ENCODE peak calls at places on chromosomes 5 and 9, in four cellular contexts. One of them, this sample, is unnamed.

GRCh38 chr9:138103824-138104206 is 226.2 kb downstream of the CACNA1B start:
- DNase-seq in thyroid gland: no peak
- DNase-seq in A549: no peak
- DNase-seq in gastrocnemius medialis: no peak
- DNase-seq in this sample: no peak

GRCh38 chr5:126877569-126877968 is 100.6 kb downstream of the LMNB1 start:
- DNase-seq in thyroid gland: no peak
- DNase-seq in A549: no peak
- DNase-seq in gastrocnemius medialis: no peak
- DNase-seq in this sample: no peak

GRCh38 chr5:38871790-38872551 is 26.2 kb downstream of the OSMR start:
- DNase-seq in thyroid gland: no peak
- DNase-seq in A549: peak; percentile 88
- DNase-seq in gastrocnemius medialis: no peak
- DNase-seq in this sample: no peak

GRCh38 chr9:5563886-5564285 is 53.6 kb downstream of the PDCD1LG2 start:
- DNase-seq in thyroid gland: no peak
- DNase-seq in A549: no peak
- DNase-seq in gastrocnemius medialis: no peak
- DNase-seq in this sample: no peak

GRCh38 chr5:82594097-82594496 is 315.9 kb upstream of the RPS23 start:
- DNase-seq in thyroid gland: no peak
- DNase-seq in A549: no peak
- DNase-seq in gastrocnemius medialis: no peak
- DNase-seq in this sample: no peak

GRCh38 chr9:120030847-120031246 is 549.1 kb downstream of the CDK5RAP2 start:
- DNase-seq in thyroid gland: no peak
- DNase-seq in A549: no peak
- DNase-seq in gastrocnemius medialis: no peak
- DNase-seq in this sample: no peak

GRCh38 chr9:95753762-95754465 is 121.6 kb upstream of the ERCC6L2 start:
- DNase-seq in thyroid gland: no peak
- DNase-seq in A549: no peak
- DNase-seq in gastrocnemius medialis: no peak
- DNase-seq in this sample: no peak

GRCh38 chr5:176387384-176387925 is 943 bp downstream of the NOP16 start:
- DNase-seq in thyroid gland: no peak
- DNase-seq in A549: no peak
- DNase-seq in gastrocnemius medialis: no peak
- DNase-seq in this sample: no peak

GRCh38 chr5:170474489-170475266 is 29.1 kb upstream of the KCNIP1 start:
- DNase-seq in thyroid gland: no peak
- DNase-seq in A549: no peak
- DNase-seq in gastrocnemius medialis: no peak
- DNase-seq in this sample: no peak

GRCh38 chr5:2071562-2071961 is 188.8 kb upstream of the IRX4 start:
- DNase-seq in thyroid gland: no peak
- DNase-seq in A549: no peak
- DNase-seq in gastrocnemius medialis: no peak
- DNase-seq in this sample: no peak

GRCh38 chr5:153135416-153135815 is 355.1 kb upstream of the GRIA1 start:
- DNase-seq in thyroid gland: no peak
- DNase-seq in A549: no peak
- DNase-seq in gastrocnemius medialis: no peak
- DNase-seq in this sample: no peak

GRCh38 chr5:86716121-86716520 is 98.4 kb downstream of the COX7C start:
- DNase-seq in thyroid gland: no peak
- DNase-seq in A549: no peak
- DNase-seq in gastrocnemius medialis: no peak
- DNase-seq in this sample: no peak

GRCh38 chr9:31137151-31137849 is 1247.1 kb upstream of the ACO1 start:
- DNase-seq in thyroid gland: no peak
- DNase-seq in A549: no peak
- DNase-seq in gastrocnemius medialis: no peak
- DNase-seq in this sample: peak; percentile 27

GRCh38 chr5:175701797-175702196 is 43.9 kb downstream of the HRH2 start:
- DNase-seq in thyroid gland: no peak
- DNase-seq in A549: no peak
- DNase-seq in gastrocnemius medialis: no peak
- DNase-seq in this sample: peak; percentile 10

GRCh38 chr9:101449071-101449721 is 13.6 kb upstream of the ALDOB start:
- DNase-seq in thyroid gland: peak; percentile 78
- DNase-seq in A549: peak; percentile 89
- DNase-seq in gastrocnemius medialis: peak; percentile 29
- DNase-seq in this sample: peak; percentile 89

GRCh38 chr9:98037362-98037761 is 19.2 kb upstream of the NANS start:
- DNase-seq in thyroid gland: peak; percentile 55
- DNase-seq in A549: no peak
- DNase-seq in gastrocnemius medialis: peak; percentile 72
- DNase-seq in this sample: no peak

GRCh38 chr9:124520206-124520596 is 13.0 kb upstream of the NR5A1 start:
- DNase-seq in thyroid gland: no peak
- DNase-seq in A549: no peak
- DNase-seq in gastrocnemius medialis: no peak
- DNase-seq in this sample: no peak

GRCh38 chr5:35145671-35146317 is 84.5 kb downstream of the PRLR start:
- DNase-seq in thyroid gland: no peak
- DNase-seq in A549: no peak
- DNase-seq in gastrocnemius medialis: no peak
- DNase-seq in this sample: no peak

GRCh38 chr5:80569086-80569960 is 757 bp downstream of the ANKRD34B start:
- DNase-seq in thyroid gland: no peak
- DNase-seq in A549: no peak
- DNase-seq in gastrocnemius medialis: no peak
- DNase-seq in this sample: no peak

GRCh38 chr9:16236326-16236725 is 634.1 kb downstream of the BNC2 start:
- DNase-seq in thyroid gland: no peak
- DNase-seq in A549: no peak
- DNase-seq in gastrocnemius medialis: no peak
- DNase-seq in this sample: no peak

GRCh38 chr5:179376701-179377420 is 31.6 kb upstream of the ADAMTS2 start:
- DNase-seq in thyroid gland: no peak
- DNase-seq in A549: no peak
- DNase-seq in gastrocnemius medialis: no peak
- DNase-seq in this sample: peak; percentile 23

GRCh38 chr5:61352612-61353156 is 20.6 kb downstream of the ZSWIM6 start:
- DNase-seq in thyroid gland: no peak
- DNase-seq in A549: no peak
- DNase-seq in gastrocnemius medialis: no peak
- DNase-seq in this sample: no peak

GRCh38 chr5:108432024-108432423 is 50.1 kb upstream of the FBXL17 start:
- DNase-seq in thyroid gland: no peak
- DNase-seq in A549: no peak
- DNase-seq in gastrocnemius medialis: no peak
- DNase-seq in this sample: no peak

GRCh38 chr9:82606761-82607382 is 456.1 kb downstream of the RASEF start:
- DNase-seq in thyroid gland: peak; percentile 23
- DNase-seq in A549: peak; percentile 32
- DNase-seq in gastrocnemius medialis: no peak
- DNase-seq in this sample: peak; percentile 39

GRCh38 chr5:139711067-139711851 is 63.1 kb downstream of the CXXC5 start:
- DNase-seq in thyroid gland: peak; percentile 55
- DNase-seq in A549: peak; percentile 31
- DNase-seq in gastrocnemius medialis: no peak
- DNase-seq in this sample: no peak

GRCh38 chr5:84191296-84191695 is 193.4 kb downstream of the EDIL3 start:
- DNase-seq in thyroid gland: no peak
- DNase-seq in A549: no peak
- DNase-seq in gastrocnemius medialis: no peak
- DNase-seq in this sample: no peak

GRCh38 chr9:112555844-112556482 is 69.3 kb downstream of the KIAA1958 start:
- DNase-seq in thyroid gland: no peak
- DNase-seq in A549: no peak
- DNase-seq in gastrocnemius medialis: no peak
- DNase-seq in this sample: peak; percentile 68

DNA sequence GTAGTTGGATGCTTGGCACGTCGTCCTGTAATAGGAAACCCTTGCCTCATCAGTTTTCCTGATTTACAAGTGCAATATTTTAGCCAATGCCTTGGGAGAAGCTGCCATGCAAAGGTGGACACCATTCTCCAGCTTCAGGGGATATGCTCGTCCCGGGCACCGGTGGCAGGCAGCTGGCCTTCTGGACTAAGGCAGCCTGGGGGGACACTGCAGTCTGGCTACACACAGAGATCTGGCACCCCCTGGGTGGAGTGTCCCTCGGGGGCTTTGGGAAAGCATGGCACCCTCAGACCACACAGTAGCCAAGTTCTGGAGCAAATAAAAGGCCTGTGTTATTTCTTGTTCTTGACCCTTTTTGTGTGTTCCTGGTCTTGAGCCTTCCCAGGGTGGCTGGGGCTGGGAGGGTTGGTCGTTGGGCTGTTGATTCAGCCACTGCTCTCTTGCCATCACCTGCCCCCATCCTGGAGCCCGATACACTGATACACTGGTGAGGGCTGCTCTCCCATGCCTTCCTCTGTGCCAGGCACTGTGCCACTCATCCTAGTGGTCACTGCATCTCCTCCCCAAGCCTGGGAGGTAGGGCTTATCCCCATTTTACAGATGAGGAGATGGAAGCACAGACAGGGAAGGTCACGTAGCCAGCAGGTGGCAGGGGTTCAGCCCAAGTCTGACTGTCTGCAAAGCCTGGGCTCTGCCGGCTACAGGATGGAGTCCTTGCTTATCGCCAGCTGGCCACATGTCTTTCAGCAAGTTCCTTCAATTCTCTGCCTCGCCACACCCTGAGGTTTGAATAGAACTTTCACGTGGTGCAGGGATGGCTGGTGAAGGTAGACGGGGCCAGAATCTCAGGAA is 134.1 kb downstream of the RGS3 start:
- DNase-seq in thyroid gland: no peak
- DNase-seq in A549: no peak
- DNase-seq in gastrocnemius medialis: no peak
- DNase-seq in this sample: no peak
- TF ChIP-seq POLR2A in thyroid gland: no peak
- TF ChIP-seq POLR2A in A549: no peak
- TF ChIP-seq POLR2A in gastrocnemius medialis: no peak
- TF ChIP-seq POLR2A in this sample: no peak

GRCh38 chr9:93183663-93184438 is at the start of gene WNK2:
- DNase-seq in thyroid gland: peak; percentile 43
- DNase-seq in A549: peak; percentile 76
- DNase-seq in gastrocnemius medialis: no peak
- DNase-seq in this sample: peak; percentile 65
- H3K4me3 ChIP-seq in thyroid gland: peak within 1 kb of the TSS; percentile 19
- H3K4me3 ChIP-seq in A549: peak within 1 kb of the TSS; percentile 82
- H3K4me3 ChIP-seq in gastrocnemius medialis: peak within 1 kb of the TSS; percentile 68
- H3K4me3 ChIP-seq in this sample: peak within 1 kb of the TSS; percentile 69

DNA sequence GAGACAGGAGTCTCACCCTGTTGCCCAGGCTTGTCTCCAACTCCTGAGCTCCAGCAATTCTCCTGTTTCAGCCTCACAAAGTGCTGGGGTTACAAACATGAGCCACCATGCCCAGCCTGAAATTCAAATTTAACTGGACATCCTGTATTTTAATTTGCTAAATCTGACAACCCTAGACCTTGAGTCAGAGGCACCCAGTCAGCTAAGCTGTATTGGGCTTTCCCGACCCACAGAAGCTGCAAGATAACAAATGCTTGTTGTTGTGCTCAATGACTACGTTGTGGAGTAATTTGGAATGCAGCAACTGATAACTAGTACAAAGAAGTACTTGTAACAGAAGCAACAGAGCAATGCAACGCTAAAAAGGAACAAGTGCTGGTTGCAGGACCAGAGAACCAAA is 533.1 kb downstream of the NTRK2 start:
- DNase-seq in thyroid gland: no peak
- DNase-seq in A549: no peak
- DNase-seq in gastrocnemius medialis: no peak
- DNase-seq in this sample: no peak
- TF ChIP-seq POLR2A in thyroid gland: no peak
- TF ChIP-seq POLR2A in A549: no peak
- TF ChIP-seq POLR2A in gastrocnemius medialis: no peak
- TF ChIP-seq POLR2A in this sample: no peak

DNA sequence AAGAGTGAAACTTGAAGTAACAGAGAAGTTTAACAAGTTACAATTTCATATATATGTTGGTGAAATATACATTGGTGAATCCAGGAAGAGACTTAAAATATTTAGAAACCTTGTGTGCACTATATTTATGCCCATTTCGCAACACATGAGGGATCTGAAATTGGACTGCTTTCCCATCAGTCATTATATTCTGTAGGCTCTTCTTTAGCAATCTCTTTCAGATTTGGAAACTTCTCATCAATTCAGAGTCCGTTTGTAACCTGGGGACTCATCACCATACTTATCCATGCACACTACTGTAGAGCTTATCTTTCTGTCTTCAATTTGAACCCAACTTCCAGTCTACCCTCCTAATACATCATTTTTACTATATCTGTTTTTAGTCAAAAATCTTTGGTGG is 2.2 kb downstream of the ITGA1 start:
- DNase-seq in thyroid gland: no peak
- DNase-seq in A549: no peak
- DNase-seq in gastrocnemius medialis: no peak
- DNase-seq in this sample: no peak
- H3K4me3 ChIP-seq in thyroid gland: no peak overlapping the region
- H3K4me3 ChIP-seq in A549: no peak overlapping the region
- H3K4me3 ChIP-seq in gastrocnemius medialis: peak overlapping the region; percentile 64
- H3K4me3 ChIP-seq in this sample: peak overlapping the region; percentile 66

GRCh38 chr5:116133281-116133680 is 48.5 kb downstream of the COMMD10 start:
- DNase-seq in thyroid gland: no peak
- DNase-seq in A549: no peak
- DNase-seq in gastrocnemius medialis: no peak
- DNase-seq in this sample: no peak
- TF ChIP-seq POLR2A in thyroid gland: no peak
- TF ChIP-seq POLR2A in A549: no peak
- TF ChIP-seq POLR2A in gastrocnemius medialis: no peak
- TF ChIP-seq POLR2A in this sample: no peak